ENCODE peak calls at places on chromosomes 1 and 21, in six cellular contexts. Y, C, T, G, D and F are unnamed samples.
A peak's percentile ranks its signal among the peaks of the same experiment; 100 is the strongest.

GRCh38 chr1:200224315-200224714 is 185.5 kb downstream of the ZNF281 start:
- DNase-seq in Y (no peak), D (no peak), C (no peak), T (no peak), G (no peak), F (no peak)

GRCh38 chr1:33823401-33823800 is 40.5 kb upstream of the HMGB4 start:
- DNase-seq in T (no peak), Y (no peak), C (no peak), G (no peak), D (no peak), F (no peak)

GRCh38 chr1:167175901-167176300 is 44.8 kb upstream of the POU2F1 start:
- DNase-seq in D (no peak), G (no peak), Y (no peak), C (no peak), T (no peak), F (no peak)

GRCh38 chr1:1283821-1284220 is 3.6 kb downstream of the SCNN1D start:
- DNase-seq in T (no peak), C (no peak), Y (no peak), D (no peak), G (no peak), F (peak; percentile 87)

GRCh38 chr1:233597489-233597901 is 16.4 kb upstream of the KCNK1 start:
- DNase-seq in Y (no peak), C (no peak), D (no peak), T (no peak), G (no peak), F (no peak)

GRCh38 chr1:68506386-68506785 is 9.5 kb upstream of the DEPDC1 start:
- DNase-seq in G (no peak), D (no peak), T (no peak), Y (no peak), C (no peak), F (no peak)

GRCh38 chr1:98382586-98382985 is 278.9 kb upstream of the SNX7 start:
- DNase-seq in G (no peak), Y (no peak), T (no peak), C (no peak), D (no peak), F (no peak)

GRCh38 chr1:228210076-228210651 is 2.3 kb downstream of the OBSCN start:
- DNase-seq in G (no peak), D (peak; percentile 40), C (no peak), Y (no peak), T (no peak), F (no peak)

GRCh38 chr1:84254703-84255238 is 46.7 kb upstream of the SAMD13 start:
- DNase-seq in Y (no peak), T (no peak), D (no peak), C (no peak), G (no peak), F (no peak)

GRCh38 chr21:28485301-28486022 is 507.2 kb downstream of the LTN1 start:
- DNase-seq in G (no peak), D (no peak), Y (no peak), T (no peak), C (no peak), F (no peak)

GRCh38 chr1:222777977-222778376 is 36.9 kb upstream of the DISP1 start:
- DNase-seq in G (no peak), Y (no peak), D (no peak), C (no peak), T (no peak), F (no peak)